ENCODE peak calls at places on chromosome 3, in nine cellular contexts. C, Z, L, S, U, M, W, E and D are unnamed samples.

GRCh38 chr3:64342940-64343691 is 117.8 kb upstream of the PRICKLE2 start:
- DNase-seq in S (no peak), W (peak; percentile 76), Z (no peak), M (no peak), U (no peak), E (no peak), C (no peak), L (no peak), D (no peak)

GRCh38 chr3:111963424-111963823 is 15.4 kb upstream of the ABHD10 start:
- DNase-seq in Z (no peak), S (no peak), C (no peak), W (peak; percentile 34), L (peak; percentile 19), U (no peak), M (no peak), E (no peak), D (peak; percentile 71)

GRCh38 chr3:125137432-125138033 is 75.0 kb downstream of the SLC12A8 start:
- DNase-seq in Z (no peak), W (no peak), S (no peak), E (no peak), C (no peak), M (no peak), U (no peak), L (peak; percentile 49), D (no peak)

GRCh38 chr3:13706451-13706850 is 157.5 kb downstream of the FBLN2 start:
- DNase-seq in L (no peak), S (no peak), U (peak; percentile 10), M (no peak), W (no peak), C (peak; percentile 24), Z (no peak), E (no peak), D (no peak)

GRCh38 chr3:30934208-30934550 is 39.7 kb upstream of the GADL1 start:
- DNase-seq in C (no peak), Z (no peak), U (no peak), L (peak; percentile 41), S (no peak), M (no peak), E (no peak), W (no peak), D (peak; percentile 8)

GRCh38 chr3:129006864-129007263 is 5.8 kb downstream of the EFCC1 start:
- DNase-seq in W (no peak), L (no peak), C (no peak), U (no peak), S (no peak), Z (no peak), M (no peak), E (no peak), D (no peak)

GRCh38 chr3:129441215-129441614 is 1.2 kb downstream of the IFT122 start:
- DNase-seq in E (no peak), Z (no peak), U (no peak), L (peak; percentile 7), W (no peak), M (no peak), C (no peak), S (no peak), D (no peak)

GRCh38 chr3:190504354-190505125 is 9.3 kb upstream of the IL1RAP start:
- DNase-seq in W (no peak), U (no peak), Z (no peak), S (no peak), E (no peak), L (peak; percentile 10), M (no peak), C (no peak), D (no peak)

GRCh38 chr3:143850877-143851276 is 2.6 kb upstream of the SLC9A9 start:
- DNase-seq in C (no peak), L (no peak), S (no peak), Z (no peak), U (no peak), M (no peak), W (no peak), E (no peak), D (no peak)

GRCh38 chr3:184564685-184565385 is 3.2 kb downstream of the EPHB3 start:
- DNase-seq in M (no peak), C (no peak), E (no peak), U (no peak), L (no peak), S (no peak), Z (no peak), W (no peak), D (no peak)

GRCh38 chr3:52694528-52695189 is 8.8 kb downstream of the GNL3 start:
- DNase-seq in W (no peak), C (no peak), E (no peak), M (no peak), S (no peak), U (no peak), Z (no peak), L (no peak), D (no peak)

GRCh38 chr3:42505203-42505848 is 2.9 kb downstream of the VIPR1 start:
- DNase-seq in U (peak; percentile 15), Z (no peak), W (no peak), C (peak; percentile 47), S (no peak), E (peak; percentile 92), M (no peak), L (no peak), D (no peak)

GRCh38 chr3:13111173-13111873 is 38.1 kb upstream of the IQSEC1 start:
- DNase-seq in W (no peak), L (no peak), C (peak; percentile 32), U (peak; percentile 79), E (no peak), S (no peak), M (no peak), Z (no peak), D (no peak)

GRCh38 chr3:62884041-62884870 is 9.0 kb upstream of the CADPS start:
- DNase-seq in C (no peak), Z (no peak), S (no peak), E (no peak), M (no peak), U (no peak), W (no peak), L (no peak), D (no peak)

GRCh38 chr3:134373942-134374790 is at the start of gene AMOTL2:
- DNase-seq in E (peak; percentile 83), S (peak; percentile 64), Z (peak; percentile 73), M (peak; percentile 85), W (peak; percentile 82), U (peak; percentile 89), L (peak; percentile 93), C (peak; percentile 95), D (peak; percentile 86)

GRCh38 chr3:118607915-118608820 is 426.5 kb downstream of the IGSF11 start:
- DNase-seq in W (no peak), M (no peak), U (no peak), C (no peak), L (no peak), E (no peak), S (no peak), Z (no peak), D (no peak)

GRCh38 chr3:186476044-186476468 is 68.1 kb downstream of the CRYGS start:
- DNase-seq in Z (peak; percentile 72), L (no peak), E (no peak), M (peak; percentile 75), S (no peak), U (no peak), C (no peak), W (no peak), D (no peak)

GRCh38 chr3:113241292-113242033 is 30.1 kb downstream of the BOC start:
- DNase-seq in L (no peak), Z (no peak), U (no peak), W (no peak), C (no peak), S (no peak), M (no peak), E (no peak), D (no peak)

GRCh38 chr3:161531930-161532329 is 35.3 kb downstream of the OTOL1 start:
- DNase-seq in U (no peak), Z (no peak), C (no peak), S (no peak), E (no peak), L (no peak), M (no peak), W (no peak), D (no peak)

GRCh38 chr3:154842546-154842945 is 237.6 kb upstream of the MME start:
- DNase-seq in C (no peak), U (no peak), E (no peak), Z (no peak), S (no peak), M (no peak), W (no peak), L (no peak), D (no peak)

GRCh38 chr3:188950832-188951489 is 220.8 kb upstream of the TPRG1 start:
- DNase-seq in E (peak; percentile 76), C (peak; percentile 94), W (peak; percentile 94), S (no peak), M (no peak), Z (no peak), U (peak; percentile 84), L (peak; percentile 75), D (peak; percentile 85)

GRCh38 chr3:73351423-73352071 is 273.2 kb downstream of the PDZRN3 start:
- DNase-seq in Z (no peak), U (no peak), M (no peak), C (no peak), E (no peak), W (no peak), S (no peak), L (no peak), D (peak; percentile 7)

GRCh38 chr3:142981108-142981507 is 17.6 kb upstream of the PAQR9 start:
- DNase-seq in C (no peak), L (no peak), E (no peak), M (no peak), W (no peak), Z (no peak), S (no peak), U (no peak), D (no peak)